ENCODE peak calls at places on chromosome 20, in four cellular contexts. N is foreskin fibroblast; I is stimulated activated CD8-positive, alpha-beta memory T cell treated with anti-CD3 and anti-CD28 coated beads, Interleukin-12 subunit alpha, Interleukin-12 subunit beta, amount 100 ng/mL, for 1 hour; Z is left cardiac atrium. K is an unnamed sample.

GRCh38 chr20:51529027-51529749 is 13.3 kb downstream of the NFATC2 start:
- DNase-seq in I (no peak), N (peak), Z (no peak), K (no peak)

GRCh38 chr20:59250293-59250692 is 50.1 kb upstream of the EDN3 start:
- DNase-seq in Z (no peak), N (no peak), I (no peak), K (no peak)

GRCh38 chr20:33443512-33444239 is at the start of gene SNTA1:
- DNase-seq in Z (peak), I (peak), N (peak), K (peak)

GRCh38 chr20:63911171-63911570 is 16.2 kb downstream of the DNAJC5 start:
- DNase-seq in I (no peak), Z (no peak), N (no peak), K (no peak)

GRCh38 chr20:6731951-6732580 is 35.4 kb upstream of the BMP2 start:
- DNase-seq in I (no peak), N (no peak), Z (peak), K (no peak)

GRCh38 chr20:51327251-51327841 is 215.2 kb downstream of the NFATC2 start:
- DNase-seq in N (peak), I (no peak), Z (no peak), K (no peak)

GRCh38 chr20:25227317-25227831 is 20.5 kb upstream of the PYGB start:
- DNase-seq in I (no peak), N (peak), Z (peak), K (no peak)

GRCh38 chr20:41175727-41176330 is 38.5 kb downstream of the PLCG1 start:
- DNase-seq in Z (no peak), N (no peak), I (no peak), K (no peak)

GRCh38 chr20:44087051-44087856 is 99.7 kb downstream of the JPH2 start:
- DNase-seq in I (no peak), N (no peak), Z (no peak), K (no peak)

GRCh38 chr20:32443386-32443974 is 85.3 kb downstream of the ASXL1 start:
- DNase-seq in N (no peak), Z (no peak), I (no peak), K (no peak)

GRCh38 chr20:58145506-58146080 is 82.9 kb downstream of the ANKRD60 start:
- DNase-seq in I (no peak), Z (no peak), N (no peak), K (no peak)

GRCh38 chr20:10729785-10730184 is 56.0 kb upstream of the JAG1 start:
- DNase-seq in Z (no peak), N (no peak), I (no peak), K (no peak)

GRCh38 chr20:25991051-25991755 is 294.6 kb upstream of the ZNF337 start:
- DNase-seq in I (no peak), N (no peak), Z (no peak), K (no peak)

K was measured in activated gamma-delta T cell treated with anti-CD3 and anti-CD28 coated beads, Interleukin-2, amount 50 U/mL, for 16 hours.